ENCODE peak calls at places on chromosomes 16 and 17, in six cellular contexts. X, V, U, O, M and P are unnamed samples.
A peak's percentile ranks its signal among the peaks of the same experiment; 100 is the strongest.

GRCh38 chr17:31078290-31078689 is 16.5 kb upstream of the NF1 start:
- DNase-seq in X (no peak), O (no peak), V (no peak), M (no peak), U (no peak), P (no peak)

GRCh38 chr16:66332599-66332998 is 33.9 kb upstream of the CDH5 start:
- DNase-seq in M (no peak), O (no peak), X (no peak), V (no peak), U (no peak), P (no peak)

GRCh38 chr16:27424772-27425498 is 23.0 kb downstream of the IL21R start:
- DNase-seq in U (no peak), V (no peak), O (no peak), X (peak; percentile 8), M (no peak), P (peak; percentile 10)

GRCh38 chr16:24538756-24539294 is 541 bp upstream of the RBBP6 start:
- DNase-seq in O (no peak), U (no peak), X (no peak), M (no peak), V (no peak), P (no peak)

GRCh38 chr17:2057130-2057713 is 2.3 kb downstream of the HIC1 start:
- DNase-seq in X (no peak), V (no peak), M (no peak), O (no peak), U (no peak), P (no peak)

GRCh38 chr16:15949210-15950166 is at the start of gene ABCC1:
- DNase-seq in M (no peak), V (no peak), O (no peak), X (peak; percentile 49), U (peak; percentile 78), P (peak; percentile 54)

GRCh38 chr17:17928422-17929386 is 43.5 kb downstream of the TOM1L2 start:
- DNase-seq in X (no peak), V (no peak), O (no peak), M (no peak), U (no peak), P (no peak)

GRCh38 chr17:38355256-38355655 is 3.6 kb downstream of the SOCS7 start:
- DNase-seq in M (no peak), X (no peak), O (no peak), V (no peak), U (no peak), P (no peak)

GRCh38 chr17:8318536-8318935 is 8.5 kb downstream of the ARHGEF15 start:
- DNase-seq in X (no peak), O (no peak), V (no peak), M (no peak), U (no peak), P (no peak)

GRCh38 chr16:22739077-22739476 is 74.9 kb upstream of the HS3ST2 start:
- DNase-seq in O (no peak), V (no peak), U (no peak), X (no peak), M (no peak), P (no peak)

GRCh38 chr17:67055041-67055443 is 10.7 kb downstream of the CACNG1 start:
- DNase-seq in V (no peak), U (no peak), X (no peak), O (peak; percentile 4), M (no peak), P (no peak)

GRCh38 chr17:18977646-18978045 is 25.7 kb downstream of the SLC5A10 start:
- DNase-seq in U (no peak), V (no peak), M (no peak), X (no peak), O (no peak), P (no peak)

GRCh38 chr16:19707699-19708497 is 10.1 kb downstream of the KNOP1 start:
- DNase-seq in V (no peak), U (no peak), O (no peak), X (no peak), M (no peak), P (peak; percentile 52)

GRCh38 chr17:39687101-39687545 is 734 bp downstream of the PGAP3 start:
- DNase-seq in O (no peak), U (no peak), X (peak; percentile 58), M (no peak), V (no peak), P (no peak)

GRCh38 chr16:11539635-11540034 is 47.1 kb downstream of the LITAF start:
- DNase-seq in U (no peak), M (no peak), O (no peak), V (no peak), X (no peak), P (no peak)

GRCh38 chr17:12644623-12645022 is 21.1 kb upstream of the MYOCD start:
- DNase-seq in M (no peak), O (no peak), V (no peak), X (no peak), U (no peak), P (no peak)

GRCh38 chr16:58511933-58512815 is 3.1 kb upstream of the SETD6 start:
- DNase-seq in O (no peak), M (peak; percentile 74), X (peak; percentile 79), U (peak; percentile 79), V (peak; percentile 57), P (peak; percentile 83)

GRCh38 chr17:44787271-44787940 is 28.6 kb downstream of the ADAM11 start:
- DNase-seq in V (no peak), M (no peak), U (no peak), X (no peak), O (no peak), P (no peak)

GRCh38 chr17:58052951-58053715 is 30.1 kb upstream of the DYNLL2 start:
- DNase-seq in O (no peak), M (no peak), X (no peak), U (no peak), V (no peak), P (no peak)

GRCh38 chr16:3480901-3481695 is 14.2 kb downstream of the C16orf90 start:
- DNase-seq in V (no peak), M (no peak), O (no peak), X (no peak), U (no peak), P (no peak)

GRCh38 chr17:2707721-2708584 is 3.6 kb downstream of the CLUH start:
- DNase-seq in O (no peak), U (no peak), X (peak; percentile 81), M (peak; percentile 58), V (no peak), P (peak; percentile 84)

GRCh38 chr17:48442819-48443218 is 12.8 kb upstream of the SKAP1 start:
- DNase-seq in U (peak; percentile 44), V (no peak), X (no peak), M (no peak), O (no peak), P (no peak)

GRCh38 chr16:19138601-19139000 is 24.8 kb downstream of the ITPRIPL2 start:
- DNase-seq in O (peak; percentile 80), U (no peak), X (peak; percentile 60), V (peak; percentile 57), M (peak; percentile 91), P (no peak)

GRCh38 chr17:34366529-34367107 is 3.6 kb upstream of the CCL1 start:
- DNase-seq in V (no peak), M (no peak), U (no peak), X (no peak), O (no peak), P (no peak)

GRCh38 chr17:79919862-79920720 is 80.9 kb upstream of the CBX4 start:
- DNase-seq in M (no peak), V (no peak), X (no peak), U (no peak), O (no peak), P (no peak)

GRCh38 chr17:79919164-79919585 is 79.9 kb upstream of the CBX4 start:
- DNase-seq in U (no peak), O (peak; percentile 91), X (peak; percentile 98), V (peak; percentile 64), M (peak; percentile 84), P (peak; percentile 95)

GRCh38 chr17:79916991-79917901 is 78.0 kb upstream of the CBX4 start:
- DNase-seq in U (no peak), V (no peak), O (no peak), M (no peak), X (no peak), P (no peak)

GRCh38 chr17:79917902-79918484 is 78.8 kb upstream of the CBX4 start:
- DNase-seq in X (no peak), U (no peak), V (no peak), O (no peak), M (no peak), P (peak; percentile 59)

DNA sequence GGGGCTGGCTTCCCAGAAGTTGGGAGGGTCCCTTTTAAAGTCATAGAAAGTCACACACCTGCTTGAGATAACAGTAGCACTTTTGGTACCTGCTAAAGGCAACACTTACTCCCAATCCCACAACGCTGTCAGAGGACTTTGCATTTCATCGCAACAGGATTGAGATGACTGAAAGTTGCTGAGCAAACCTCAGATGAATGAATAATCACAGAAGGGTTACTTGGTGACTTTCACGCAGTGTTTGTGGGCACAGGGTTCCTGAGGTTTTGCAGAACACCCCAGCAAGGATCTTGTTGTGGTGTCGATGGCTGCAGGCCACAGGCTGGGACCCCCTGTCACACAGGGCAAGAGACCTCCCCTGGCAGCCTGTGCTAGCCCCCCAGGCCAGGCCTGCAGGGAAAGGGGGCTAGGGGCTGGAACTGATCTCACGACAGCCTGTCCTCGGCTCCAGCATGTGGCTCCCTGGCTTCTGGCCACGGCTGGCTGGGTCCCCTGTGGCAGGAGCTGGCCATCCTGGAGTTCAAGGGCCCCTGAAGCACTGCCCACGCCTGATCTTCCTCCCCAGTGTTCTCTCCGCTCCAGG is 79.4 kb upstream of the CBX4 start:
- DNase-seq in X (no peak), M (no peak), U (no peak), V (no peak), O (no peak), P (no peak)
- H3K4me1 ChIP-seq in X (no peaks in the 10 kb centered on the region), M (peaks cover 23% of the 10 kb centered on the region), U (no peaks in the 10 kb centered on the region), V (peaks cover 26% of the 10 kb centered on the region), O (no peaks in the 10 kb centered on the region), P (no peaks in the 10 kb centered on the region)

GRCh38 chr17:28737770-28738679 is 5.8 kb upstream of the TRAF4 start:
- DNase-seq in V (no peak), M (no peak), X (no peak), U (no peak), O (no peak), P (no peak)
- H3K4me3 ChIP-seq in V (no peak overlapping the region), M (no peak overlapping the region), X (no peak overlapping the region), U (no peak overlapping the region), O (no peak overlapping the region), P (no peak overlapping the region)

GRCh38 chr16:1496464-1496863 is 3.3 kb downstream of the TELO2 start:
- DNase-seq in M (no peak), X (no peak), U (no peak), O (no peak), V (no peak), P (peak; percentile 71)
- H3K36me3 ChIP-seq in M (peaks cover 70% of the 10 kb centered on the region), X (no peaks in the 10 kb centered on the region), U (no peaks in the 10 kb centered on the region), O (peaks cover 16% of the 10 kb centered on the region), V (peaks cover 71% of the 10 kb centered on the region), P (no peaks in the 10 kb centered on the region)

GRCh38 chr17:41919840-41920579 is 1.3 kb upstream of the ACLY start:
- DNase-seq in X (peak; percentile 96), V (no peak), U (no peak), O (no peak), M (no peak), P (no peak)

GRCh38 chr17:41917957-41918391 is 777 bp downstream of the ACLY start:
- DNase-seq in U (peak; percentile 48), M (peak; percentile 32), O (peak; percentile 26), X (peak; percentile 74), V (peak; percentile 33), P (peak; percentile 89)

GRCh38 chr17:41918392-41919164 is at the start of gene ACLY:
- DNase-seq in O (peak; percentile 97), V (peak; percentile 93), M (peak; percentile 96), U (peak; percentile 93), X (peak; percentile 98), P (peak; percentile 98)

GRCh38 chr17:41920580-41920955 is 1.8 kb upstream of the ACLY start:
- DNase-seq in O (no peak), M (no peak), U (no peak), X (no peak), V (no peak), P (no peak)

GRCh38 chr17:41919165-41919817 is 540 bp upstream of the ACLY start:
- DNase-seq in M (peak; percentile 78), V (peak; percentile 41), X (no peak), O (no peak), U (no peak), P (no peak)
- H3K4me1 ChIP-seq in M (peaks cover 37% of the 10 kb centered on the region), V (peaks cover 22% of the 10 kb centered on the region), X (no peaks in the 10 kb centered on the region), O (peaks cover 6% of the 10 kb centered on the region), U (peaks cover 41% of the 10 kb centered on the region), P (no peaks in the 10 kb centered on the region)